ENCODE peak calls at places on chromosomes 11 and 22, in four cellular contexts. E is HTR-8/SVneo, S is germinal center, Q is MV-4-11. R is an unnamed sample.
A peak's percentile ranks its signal among the peaks of the same experiment; 100 is the strongest.

GRCh38 chr11:133343951-133344350 is 188.3 kb downstream of the OPCML start:
- DNase-seq in Q (no peak), E (no peak), S (no peak), R (no peak)

GRCh38 chr11:93403930-93404329 is 73.4 kb downstream of the DEUP1 start:
- DNase-seq in S (no peak), Q (no peak), E (no peak), R (no peak)

GRCh38 chr11:109512680-109513079 is 90.7 kb downstream of the C11orf87 start:
- DNase-seq in E (no peak), S (no peak), Q (peak; percentile 98), R (no peak)

GRCh38 chr22:45644714-45645113 is 26.9 kb upstream of the ATXN10 start:
- DNase-seq in Q (no peak), S (no peak), E (no peak), R (no peak)

GRCh38 chr11:10355257-10355661 is 50.4 kb downstream of the ADM start:
- DNase-seq in S (no peak), E (peak; percentile 69), Q (peak; percentile 79), R (no peak)

GRCh38 chr11:118009821-118010737 is 23.9 kb downstream of the IL10RA start:
- DNase-seq in Q (no peak), E (no peak), S (peak; percentile 33), R (no peak)

GRCh38 chr11:126434950-126435335 is 79.5 kb downstream of the ST3GAL4 start:
- DNase-seq in Q (no peak), S (no peak), E (no peak), R (no peak)

GRCh38 chr11:16924462-16924825 is 89.8 kb downstream of the PLEKHA7 start:
- DNase-seq in S (peak; percentile 51), Q (no peak), E (no peak), R (peak; percentile 68)